ENCODE peak calls at places on chromosomes 12 and 14, in eight cellular contexts. One of them, this sample, is unnamed.

GRCh38 chr14:54364555-54365415 is 32.0 kb upstream of the CDKN3 start:
- DNase-seq in psoas muscle: peak
- DNase-seq in stomach: no peak
- DNase-seq in hepatocyte: no peak
- DNase-seq in retinal pigment epithelial cell: peak
- DNase-seq in testis: no peak
- DNase-seq in cardiac muscle cell: peak
- DNase-seq in astrocyte of the spinal cord: peak
- DNase-seq in this sample: peak

GRCh38 chr12:108995370-108995992 is 25.4 kb downstream of the SVOP start:
- DNase-seq in psoas muscle: no peak
- DNase-seq in stomach: no peak
- DNase-seq in hepatocyte: no peak
- DNase-seq in retinal pigment epithelial cell: no peak
- DNase-seq in testis: no peak
- DNase-seq in cardiac muscle cell: no peak
- DNase-seq in astrocyte of the spinal cord: no peak
- DNase-seq in this sample: no peak

GRCh38 chr12:19550626-19551025 is 111.3 kb downstream of the AEBP2 start:
- DNase-seq in psoas muscle: no peak
- DNase-seq in stomach: no peak
- DNase-seq in hepatocyte: no peak
- DNase-seq in retinal pigment epithelial cell: no peak
- DNase-seq in testis: no peak
- DNase-seq in cardiac muscle cell: no peak
- DNase-seq in astrocyte of the spinal cord: no peak
- DNase-seq in this sample: no peak

GRCh38 chr12:123118397-123118945 is 32.4 kb downstream of the PITPNM2 start:
- DNase-seq in psoas muscle: no peak
- DNase-seq in stomach: no peak
- DNase-seq in hepatocyte: no peak
- DNase-seq in retinal pigment epithelial cell: no peak
- DNase-seq in testis: no peak
- DNase-seq in cardiac muscle cell: no peak
- DNase-seq in astrocyte of the spinal cord: no peak
- DNase-seq in this sample: no peak

GRCh38 chr12:28177461-28177860 is 12.8 kb upstream of the CCDC91 start:
- DNase-seq in psoas muscle: no peak
- DNase-seq in stomach: no peak
- DNase-seq in hepatocyte: no peak
- DNase-seq in retinal pigment epithelial cell: no peak
- DNase-seq in testis: no peak
- DNase-seq in cardiac muscle cell: no peak
- DNase-seq in astrocyte of the spinal cord: no peak
- DNase-seq in this sample: no peak

GRCh38 chr14:31024042-31024480 is 1.4 kb upstream of the AP4S1 start:
- DNase-seq in psoas muscle: no peak
- DNase-seq in stomach: no peak
- DNase-seq in hepatocyte: no peak
- DNase-seq in retinal pigment epithelial cell: no peak
- DNase-seq in testis: no peak
- DNase-seq in cardiac muscle cell: no peak
- DNase-seq in astrocyte of the spinal cord: no peak
- DNase-seq in this sample: no peak

GRCh38 chr12:13222076-13222475 is 25.6 kb downstream of the EMP1 start:
- DNase-seq in psoas muscle: peak
- DNase-seq in stomach: peak
- DNase-seq in hepatocyte: peak
- DNase-seq in retinal pigment epithelial cell: no peak
- DNase-seq in testis: no peak
- DNase-seq in cardiac muscle cell: no peak
- DNase-seq in astrocyte of the spinal cord: no peak
- DNase-seq in this sample: peak

GRCh38 chr12:75447695-75448393 is 32.7 kb upstream of the GLIPR1 start:
- DNase-seq in psoas muscle: no peak
- DNase-seq in stomach: no peak
- DNase-seq in hepatocyte: no peak
- DNase-seq in retinal pigment epithelial cell: no peak
- DNase-seq in testis: no peak
- DNase-seq in cardiac muscle cell: no peak
- DNase-seq in astrocyte of the spinal cord: no peak
- DNase-seq in this sample: no peak

GRCh38 chr12:2627343-2628191 is 167.2 kb upstream of the FKBP4 start:
- DNase-seq in psoas muscle: peak
- DNase-seq in stomach: peak
- DNase-seq in hepatocyte: no peak
- DNase-seq in retinal pigment epithelial cell: no peak
- DNase-seq in testis: no peak
- DNase-seq in cardiac muscle cell: no peak
- DNase-seq in astrocyte of the spinal cord: no peak
- DNase-seq in this sample: no peak

GRCh38 chr12:106883421-106883820 is 72.3 kb upstream of the TMEM263 start:
- DNase-seq in psoas muscle: no peak
- DNase-seq in stomach: no peak
- DNase-seq in hepatocyte: no peak
- DNase-seq in retinal pigment epithelial cell: no peak
- DNase-seq in testis: no peak
- DNase-seq in cardiac muscle cell: peak
- DNase-seq in astrocyte of the spinal cord: peak
- DNase-seq in this sample: peak

GRCh38 chr12:6039894-6040601 is 84.4 kb downstream of the VWF start:
- DNase-seq in psoas muscle: no peak
- DNase-seq in stomach: peak
- DNase-seq in hepatocyte: peak
- DNase-seq in retinal pigment epithelial cell: no peak
- DNase-seq in testis: peak
- DNase-seq in cardiac muscle cell: peak
- DNase-seq in astrocyte of the spinal cord: peak
- DNase-seq in this sample: peak

GRCh38 chr12:15996254-15996653 is 85.1 kb downstream of the DERA start:
- DNase-seq in psoas muscle: no peak
- DNase-seq in stomach: no peak
- DNase-seq in hepatocyte: peak
- DNase-seq in retinal pigment epithelial cell: no peak
- DNase-seq in testis: peak
- DNase-seq in cardiac muscle cell: peak
- DNase-seq in astrocyte of the spinal cord: peak
- DNase-seq in this sample: peak

GRCh38 chr14:24426912-24427536 is 2.4 kb downstream of the CBLN3 start:
- DNase-seq in psoas muscle: no peak
- DNase-seq in stomach: peak
- DNase-seq in hepatocyte: peak
- DNase-seq in retinal pigment epithelial cell: no peak
- DNase-seq in testis: no peak
- DNase-seq in cardiac muscle cell: no peak
- DNase-seq in astrocyte of the spinal cord: no peak
- DNase-seq in this sample: no peak

GRCh38 chr12:123062682-123063426 is 82.4 kb downstream of the ARL6IP4 start:
- DNase-seq in psoas muscle: peak
- DNase-seq in stomach: peak
- DNase-seq in hepatocyte: peak
- DNase-seq in retinal pigment epithelial cell: peak
- DNase-seq in testis: peak
- DNase-seq in cardiac muscle cell: peak
- DNase-seq in astrocyte of the spinal cord: peak
- DNase-seq in this sample: peak

GRCh38 chr14:72567226-72567625 is 326.7 kb downstream of the DPF3 start:
- DNase-seq in psoas muscle: no peak
- DNase-seq in stomach: no peak
- DNase-seq in hepatocyte: no peak
- DNase-seq in retinal pigment epithelial cell: no peak
- DNase-seq in testis: no peak
- DNase-seq in cardiac muscle cell: peak
- DNase-seq in astrocyte of the spinal cord: no peak
- DNase-seq in this sample: no peak

GRCh38 chr12:124109760-124110159 is 136.7 kb downstream of the ZNF664 start:
- DNase-seq in psoas muscle: no peak
- DNase-seq in stomach: peak
- DNase-seq in hepatocyte: no peak
- DNase-seq in retinal pigment epithelial cell: no peak
- DNase-seq in testis: peak
- DNase-seq in cardiac muscle cell: peak
- DNase-seq in astrocyte of the spinal cord: no peak
- DNase-seq in this sample: peak

GRCh38 chr12:41527529-41528116 is 339.5 kb downstream of the PDZRN4 start:
- DNase-seq in psoas muscle: no peak
- DNase-seq in stomach: no peak
- DNase-seq in hepatocyte: no peak
- DNase-seq in retinal pigment epithelial cell: no peak
- DNase-seq in testis: no peak
- DNase-seq in cardiac muscle cell: no peak
- DNase-seq in astrocyte of the spinal cord: no peak
- DNase-seq in this sample: no peak

GRCh38 chr12:40314927-40315326 is 90.1 kb downstream of the LRRK2 start:
- DNase-seq in psoas muscle: no peak
- DNase-seq in stomach: no peak
- DNase-seq in hepatocyte: no peak
- DNase-seq in retinal pigment epithelial cell: no peak
- DNase-seq in testis: no peak
- DNase-seq in cardiac muscle cell: no peak
- DNase-seq in astrocyte of the spinal cord: no peak
- DNase-seq in this sample: no peak

GRCh38 chr12:6538420-6539275 is 4.3 kb downstream of the GAPDH start:
- DNase-seq in psoas muscle: no peak
- DNase-seq in stomach: no peak
- DNase-seq in hepatocyte: no peak
- DNase-seq in retinal pigment epithelial cell: no peak
- DNase-seq in testis: no peak
- DNase-seq in cardiac muscle cell: peak
- DNase-seq in astrocyte of the spinal cord: no peak
- DNase-seq in this sample: peak

GRCh38 chr12:68245071-68246021 is 8.1 kb downstream of the IL22 start:
- DNase-seq in psoas muscle: no peak
- DNase-seq in stomach: no peak
- DNase-seq in hepatocyte: peak
- DNase-seq in retinal pigment epithelial cell: no peak
- DNase-seq in testis: peak
- DNase-seq in cardiac muscle cell: peak
- DNase-seq in astrocyte of the spinal cord: peak
- DNase-seq in this sample: peak

DNA sequence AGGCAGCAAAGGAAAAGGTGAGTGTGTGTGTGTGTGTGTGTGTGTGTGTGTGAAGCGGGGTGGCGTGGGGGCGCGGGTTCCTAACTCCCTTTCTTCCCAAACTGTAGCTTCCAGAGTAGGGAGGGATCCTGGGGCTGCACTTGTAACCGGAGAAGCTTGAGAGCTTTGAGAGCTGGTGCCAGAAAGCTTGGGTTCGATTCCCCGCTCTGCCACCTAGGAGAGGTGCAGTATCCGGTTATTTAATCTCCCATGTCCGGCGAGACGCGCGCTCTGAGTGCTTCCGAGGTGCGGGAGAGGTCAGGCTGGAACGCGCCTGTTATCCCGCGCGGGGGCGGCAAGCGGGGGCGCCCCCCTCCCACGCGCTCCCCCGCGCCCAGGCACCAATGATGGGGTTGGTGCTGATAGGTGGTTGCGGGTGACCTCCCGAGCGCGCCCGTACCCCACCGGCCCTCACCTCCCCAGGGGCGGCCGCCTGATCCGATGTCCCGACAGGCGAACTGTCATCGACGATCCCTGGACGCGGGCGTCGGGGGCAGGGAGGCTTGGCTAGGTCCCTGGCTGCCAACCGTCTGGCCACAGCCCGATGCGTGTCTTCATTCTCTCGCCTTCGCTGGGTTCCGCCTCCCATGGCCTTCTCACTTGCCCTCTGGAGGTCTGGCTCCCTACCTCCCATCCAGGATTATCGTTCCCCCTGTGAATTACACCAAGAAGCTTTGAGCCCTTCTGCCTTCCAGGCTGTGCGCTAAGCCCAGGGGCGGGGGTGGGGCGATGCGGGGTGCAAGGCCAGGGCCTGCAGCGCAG is 7.4 kb upstream of the RACGAP1 start:
- DNase-seq in psoas muscle: no peak
- DNase-seq in stomach: peak
- DNase-seq in hepatocyte: no peak
- DNase-seq in retinal pigment epithelial cell: no peak
- DNase-seq in testis: no peak
- DNase-seq in cardiac muscle cell: no peak
- DNase-seq in astrocyte of the spinal cord: no peak
- DNase-seq in this sample: no peak
- H3K4me3 ChIP-seq in psoas muscle: peak
- H3K4me3 ChIP-seq in stomach: peak
- H3K4me3 ChIP-seq in hepatocyte: no peak
- H3K4me3 ChIP-seq in retinal pigment epithelial cell: peak
- H3K4me3 ChIP-seq in testis: peak
- H3K4me3 ChIP-seq in cardiac muscle cell: no peak
- H3K4me3 ChIP-seq in astrocyte of the spinal cord: peak
- H3K4me3 ChIP-seq in this sample: no peak

DNA sequence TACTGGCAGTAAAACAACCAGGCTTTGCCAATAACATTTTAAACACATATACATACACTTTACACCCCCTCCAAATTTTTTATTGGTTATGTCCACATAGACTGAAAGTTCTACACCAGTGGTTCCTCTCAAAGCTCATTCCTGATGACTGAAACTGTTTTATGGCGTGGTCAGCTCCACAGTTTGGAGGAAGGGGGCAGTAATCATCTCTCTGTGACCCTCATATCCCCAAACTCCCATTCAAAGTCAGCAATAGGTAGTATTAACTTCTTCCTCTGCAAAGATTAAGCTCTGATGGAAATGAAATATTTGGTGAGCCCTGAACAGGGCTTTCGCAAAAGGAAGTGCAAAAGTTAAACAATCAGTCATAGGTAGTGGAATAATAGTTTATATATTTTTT is 55.3 kb upstream of the DAAM1 start:
- DNase-seq in psoas muscle: no peak
- DNase-seq in stomach: no peak
- DNase-seq in hepatocyte: no peak
- DNase-seq in retinal pigment epithelial cell: no peak
- DNase-seq in testis: no peak
- DNase-seq in cardiac muscle cell: peak
- DNase-seq in astrocyte of the spinal cord: no peak
- DNase-seq in this sample: peak
- TF ChIP-seq CTCF in psoas muscle: no peak
- TF ChIP-seq CTCF in stomach: no peak
- TF ChIP-seq CTCF in hepatocyte: no peak
- TF ChIP-seq CTCF in retinal pigment epithelial cell: peak
- TF ChIP-seq CTCF in testis: no peak
- TF ChIP-seq CTCF in cardiac muscle cell: peak
- TF ChIP-seq CTCF in astrocyte of the spinal cord: peak
- TF ChIP-seq CTCF in this sample: peak

GRCh38 chr12:79451988-79452387 is 238.8 kb downstream of the PAWR start:
- DNase-seq in psoas muscle: peak
- DNase-seq in stomach: peak
- DNase-seq in hepatocyte: peak
- DNase-seq in retinal pigment epithelial cell: peak
- DNase-seq in testis: peak
- DNase-seq in cardiac muscle cell: peak
- DNase-seq in astrocyte of the spinal cord: peak
- DNase-seq in this sample: peak
- H3K4me3 ChIP-seq in psoas muscle: no peak
- H3K4me3 ChIP-seq in stomach: no peak
- H3K4me3 ChIP-seq in hepatocyte: no peak
- H3K4me3 ChIP-seq in retinal pigment epithelial cell: no peak
- H3K4me3 ChIP-seq in testis: no peak
- H3K4me3 ChIP-seq in cardiac muscle cell: no peak
- H3K4me3 ChIP-seq in astrocyte of the spinal cord: no peak
- H3K4me3 ChIP-seq in this sample: no peak

DNA sequence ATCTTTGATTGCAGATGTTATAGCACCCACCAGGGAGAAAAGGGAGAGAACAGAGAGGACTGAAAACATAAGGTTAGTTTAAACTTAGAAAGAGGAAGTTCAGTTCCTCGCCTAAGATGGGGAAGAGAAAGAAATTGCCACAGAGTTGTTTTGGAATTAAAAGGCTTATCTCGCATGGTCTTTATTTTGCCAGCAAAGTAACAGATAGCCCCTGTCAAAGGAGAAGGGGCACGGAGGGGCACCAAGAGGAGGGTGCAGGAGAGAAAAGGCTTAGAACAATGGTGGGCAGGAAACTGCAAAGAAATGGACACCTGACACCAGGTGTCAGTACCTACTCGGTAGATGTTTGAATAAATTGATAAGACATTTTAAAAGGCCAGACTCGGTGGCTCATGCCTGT is 17.8 kb upstream of the OXA1L start:
- DNase-seq in psoas muscle: no peak
- DNase-seq in stomach: no peak
- DNase-seq in hepatocyte: no peak
- DNase-seq in retinal pigment epithelial cell: no peak
- DNase-seq in testis: no peak
- DNase-seq in cardiac muscle cell: no peak
- DNase-seq in astrocyte of the spinal cord: no peak
- DNase-seq in this sample: no peak
- TF ChIP-seq CTCF in psoas muscle: no peak
- TF ChIP-seq CTCF in stomach: no peak
- TF ChIP-seq CTCF in hepatocyte: no peak
- TF ChIP-seq CTCF in retinal pigment epithelial cell: no peak
- TF ChIP-seq CTCF in testis: no peak
- TF ChIP-seq CTCF in cardiac muscle cell: no peak
- TF ChIP-seq CTCF in astrocyte of the spinal cord: no peak
- TF ChIP-seq CTCF in this sample: no peak